ENCODE peak calls at places on chromosomes 6 and 20, in four cellular contexts. One of them, this sample, is unnamed.

GRCh38 chr6:169997930-169998218 is 246.5 kb downstream of the ERMARD start:
- DNase-seq in COLO829: no peak
- DNase-seq in cardiac muscle cell: no peak
- DNase-seq in AG08395: no peak
- DNase-seq in this sample: no peak

GRCh38 chr6:25715794-25716193 is 38.7 kb upstream of the SLC17A4 start:
- DNase-seq in COLO829: no peak
- DNase-seq in cardiac muscle cell: no peak
- DNase-seq in AG08395: no peak
- DNase-seq in this sample: no peak

GRCh38 chr20:53961527-53961926 is 108.9 kb downstream of the BCAS1 start:
- DNase-seq in COLO829: no peak
- DNase-seq in cardiac muscle cell: no peak
- DNase-seq in AG08395: no peak
- DNase-seq in this sample: no peak

GRCh38 chr6:31156647-31157046 is 955 bp downstream of the CCHCR1 start:
- DNase-seq in COLO829: no peak
- DNase-seq in cardiac muscle cell: no peak
- DNase-seq in AG08395: no peak
- DNase-seq in this sample: no peak

GRCh38 chr6:100268326-100268725 is 196.4 kb downstream of the SIM1 start:
- DNase-seq in COLO829: no peak
- DNase-seq in cardiac muscle cell: no peak
- DNase-seq in AG08395: no peak
- DNase-seq in this sample: no peak

GRCh38 chr6:113644861-113645575 is 212.1 kb upstream of the MARCKS start:
- DNase-seq in COLO829: peak; percentile 36
- DNase-seq in cardiac muscle cell: peak; percentile 93
- DNase-seq in AG08395: peak; percentile 89
- DNase-seq in this sample: peak; percentile 49

GRCh38 chr6:81204741-81205140 is 547.7 kb downstream of the TENT5A start:
- DNase-seq in COLO829: peak; percentile 53
- DNase-seq in cardiac muscle cell: peak; percentile 2
- DNase-seq in AG08395: peak; percentile 46
- DNase-seq in this sample: no peak

GRCh38 chr6:148520109-148520841 is 177.6 kb downstream of the SASH1 start:
- DNase-seq in COLO829: no peak
- DNase-seq in cardiac muscle cell: no peak
- DNase-seq in AG08395: no peak
- DNase-seq in this sample: no peak

GRCh38 chr6:169035381-169036280 is 218.0 kb downstream of the THBS2 start:
- DNase-seq in COLO829: no peak
- DNase-seq in cardiac muscle cell: peak; percentile 72
- DNase-seq in AG08395: peak; percentile 69
- DNase-seq in this sample: peak; percentile 46

GRCh38 chr6:130794010-130794675 is 33.1 kb upstream of the SMLR1 start:
- DNase-seq in COLO829: no peak
- DNase-seq in cardiac muscle cell: no peak
- DNase-seq in AG08395: no peak
- DNase-seq in this sample: no peak

GRCh38 chr6:142301421-142302391 is at the start of gene ADGRG6:
- DNase-seq in COLO829: no peak
- DNase-seq in cardiac muscle cell: peak; percentile 38
- DNase-seq in AG08395: peak; percentile 19
- DNase-seq in this sample: peak; percentile 38

GRCh38 chr6:124960757-124961467 is 1.3 kb upstream of the RNF217 start:
- DNase-seq in COLO829: no peak
- DNase-seq in cardiac muscle cell: no peak
- DNase-seq in AG08395: no peak
- DNase-seq in this sample: peak; percentile 15

GRCh38 chr6:31203345-31203979 is 33.0 kb upstream of the POU5F1 start:
- DNase-seq in COLO829: no peak
- DNase-seq in cardiac muscle cell: peak; percentile 33
- DNase-seq in AG08395: no peak
- DNase-seq in this sample: no peak

GRCh38 chr20:10842116-10842515 is 168.3 kb upstream of the JAG1 start:
- DNase-seq in COLO829: no peak
- DNase-seq in cardiac muscle cell: no peak
- DNase-seq in AG08395: no peak
- DNase-seq in this sample: no peak

GRCh38 chr6:152463183-152463582 is 174.0 kb downstream of the SYNE1 start:
- DNase-seq in COLO829: no peak
- DNase-seq in cardiac muscle cell: no peak
- DNase-seq in AG08395: no peak
- DNase-seq in this sample: no peak

GRCh38 chr6:35327349-35328027 is 14.9 kb upstream of the PPARD start:
- DNase-seq in COLO829: peak; percentile 63
- DNase-seq in cardiac muscle cell: peak; percentile 64
- DNase-seq in AG08395: peak; percentile 74
- DNase-seq in this sample: peak; percentile 70

GRCh38 chr20:42567409-42567808 is 622.3 kb downstream of the PTPRT start:
- DNase-seq in COLO829: no peak
- DNase-seq in cardiac muscle cell: no peak
- DNase-seq in AG08395: no peak
- DNase-seq in this sample: no peak

GRCh38 chr20:32638848-32639247 is 34.9 kb downstream of the C20orf203 start:
- DNase-seq in COLO829: no peak
- DNase-seq in cardiac muscle cell: peak; percentile 50
- DNase-seq in AG08395: no peak
- DNase-seq in this sample: no peak

GRCh38 chr6:156827382-156827781 is 50.2 kb downstream of the ARID1B start:
- DNase-seq in COLO829: no peak
- DNase-seq in cardiac muscle cell: peak; percentile 23
- DNase-seq in AG08395: peak; percentile 35
- DNase-seq in this sample: no peak

This sample was measured in hepatic stellate cell.